ENCODE peak calls at places on chromosomes 6 and 20, in six cellular contexts. R, A, P, E, C and X are unnamed samples.

GRCh38 chr6:169794317-169795055 is 43.1 kb downstream of the ERMARD start:
- DNase-seq in A (no peak), P (no peak), R (no peak), C (no peak), E (no peak), X (no peak)

GRCh38 chr6:81215092-81215432 is 537.4 kb downstream of the TENT5A start:
- DNase-seq in A (no peak), C (no peak), E (no peak), R (no peak), P (no peak), X (no peak)

GRCh38 chr6:15310680-15311079 is 64.8 kb downstream of the JARID2 start:
- DNase-seq in P (no peak), R (no peak), C (no peak), E (peak), A (no peak), X (no peak)

GRCh38 chr6:42099340-42100028 is 42.9 kb downstream of the C6orf132 start:
- DNase-seq in P (no peak), E (peak), C (peak), A (peak), R (no peak), X (no peak)

GRCh38 chr6:73362869-73363536 is 545 bp downstream of the KHDC3L start:
- DNase-seq in E (no peak), C (no peak), R (no peak), P (no peak), A (no peak), X (no peak)

GRCh38 chr6:111663692-111664564 is 58.2 kb upstream of the TRAF3IP2 start:
- DNase-seq in A (peak), C (peak), E (peak), R (no peak), P (no peak), X (no peak)

GRCh38 chr6:37019065-37019450 is 13.6 kb downstream of the FGD2 start:
- DNase-seq in C (no peak), E (no peak), A (no peak), R (no peak), P (peak), X (no peak)

GRCh38 chr20:9609892-9610502 is 95.6 kb downstream of the LAMP5 start:
- DNase-seq in P (peak), E (peak), C (peak), R (peak), A (peak), X (peak)

GRCh38 chr6:95576621-95577316 is 566 bp upstream of the MANEA start:
- DNase-seq in C (no peak), R (no peak), P (peak), A (peak), E (peak), X (no peak)

GRCh38 chr6:74733830-74734591 is 471.8 kb downstream of the COL12A1 start:
- DNase-seq in E (peak), P (no peak), C (no peak), R (no peak), A (no peak), X (no peak)

GRCh38 chr6:108591040-108591816 is 30.5 kb downstream of the FOXO3 start:
- DNase-seq in R (no peak), C (no peak), E (no peak), A (no peak), P (no peak), X (no peak)

GRCh38 chr20:33653218-33653899 is 8.8 kb upstream of the C20orf144 start:
- DNase-seq in R (no peak), A (peak), C (peak), P (peak), E (peak), X (peak)

GRCh38 chr6:31132806-31133205 is 6.1 kb downstream of the PSORS1C2 start:
- DNase-seq in P (no peak), R (no peak), A (no peak), E (no peak), C (no peak), X (no peak)

GRCh38 chr6:1610497-1611321 is 994 bp downstream of the FOXC1 start:
- DNase-seq in P (no peak), C (no peak), A (no peak), E (peak), R (no peak), X (no peak)

GRCh38 chr6:151075527-151075926 is 164.2 kb upstream of the AKAP12 start:
- DNase-seq in E (peak), C (no peak), R (no peak), P (no peak), A (no peak), X (no peak)

GRCh38 chr6:73556796-73557195 is 36.0 kb upstream of the EEF1A1 start:
- DNase-seq in R (no peak), P (no peak), E (no peak), C (no peak), A (no peak), X (no peak)

GRCh38 chr20:64041040-64041780 is 5.2 kb downstream of the C20orf204 start:
- DNase-seq in E (peak), C (no peak), P (no peak), R (no peak), A (no peak), X (no peak)

GRCh38 chr6:11992086-11992485 is 20.0 kb upstream of the HIVEP1 start:
- DNase-seq in P (no peak), C (no peak), R (no peak), E (no peak), A (no peak), X (no peak)

GRCh38 chr6:124994648-124995047 is 32.4 kb downstream of the RNF217 start:
- DNase-seq in P (no peak), E (no peak), A (no peak), C (no peak), R (no peak), X (no peak)

GRCh38 chr6:35485402-35485877 is 11.4 kb downstream of the TEAD3 start:
- DNase-seq in E (peak), A (no peak), P (no peak), C (no peak), R (no peak), X (no peak)
- TF ChIP-seq CTCF in E (no peak), A (no peak), P (no peak), C (no peak), R (no peak), X (no peak)

GRCh38 chr20:57198359-57199072 is 67.9 kb downstream of the BMP7 start:
- DNase-seq in C (no peak), A (peak), P (peak), E (peak), R (no peak), X (no peak)
- TF ChIP-seq CTCF in C (no peak), A (no peak), P (no peak), E (no peak), R (no peak), X (no peak)

DNA sequence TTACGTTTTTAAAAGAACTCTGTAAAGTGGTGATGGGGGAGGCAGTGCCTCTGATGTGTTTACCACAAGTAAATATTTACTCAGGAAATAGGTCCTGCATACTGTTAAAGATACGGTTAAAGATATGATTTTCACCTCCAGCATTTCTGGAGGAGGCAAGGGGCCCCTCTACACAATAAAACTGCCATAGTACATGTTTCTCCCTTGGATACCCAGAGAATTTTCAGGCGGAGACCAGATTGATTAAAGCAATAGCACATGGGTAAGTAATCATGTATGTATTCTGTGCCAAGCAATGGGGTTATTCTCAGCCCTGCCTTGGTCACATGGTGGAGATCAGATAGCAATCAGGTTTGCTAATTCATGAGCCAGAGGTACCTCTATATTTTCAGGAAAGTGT is 9.6 kb downstream of the RIPOR2 start:
- DNase-seq in A (no peak), P (no peak), C (no peak), R (no peak), E (no peak), X (no peak)
- TF ChIP-seq CTCF in A (no peak), P (no peak), C (no peak), R (no peak), E (no peak), X (no peak)

DNA sequence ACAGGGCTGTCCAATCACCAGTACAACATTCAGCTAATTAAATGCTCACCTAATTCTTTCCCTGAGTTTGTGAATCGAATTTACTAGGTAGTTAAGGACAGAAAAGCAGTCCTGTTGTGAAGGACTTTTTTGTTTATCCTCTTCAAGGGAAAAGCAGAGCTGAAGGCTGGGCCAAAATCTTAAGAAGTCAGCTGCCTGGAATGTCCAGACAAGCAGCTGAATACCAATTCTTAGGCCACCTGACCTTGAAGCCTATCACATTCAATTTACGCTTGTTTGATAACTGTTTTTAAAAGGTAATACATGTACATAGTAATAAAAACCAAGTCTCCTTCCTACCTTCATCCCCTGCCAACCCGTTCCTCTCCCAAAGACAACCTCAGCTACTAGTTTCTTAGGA is 56.4 kb downstream of the UQCC1 start:
- DNase-seq in E (peak), R (no peak), C (no peak), A (no peak), P (no peak), X (no peak)
- TF ChIP-seq CTCF in E (no peak), R (no peak), C (no peak), A (no peak), P (no peak), X (no peak)

GRCh38 chr20:24872291-24873014 is 76.6 kb upstream of the CST7 start:
- DNase-seq in C (no peak), R (no peak), A (no peak), E (no peak), P (no peak), X (no peak)
- TF ChIP-seq CTCF in C (no peak), R (no peak), A (no peak), E (no peak), P (no peak), X (no peak)

GRCh38 chr6:137165375-137166246 is 7.8 kb downstream of the IL22RA2 start:
- DNase-seq in R (no peak), C (no peak), A (no peak), P (peak), E (peak), X (no peak)
- TF ChIP-seq CTCF in R (peak), C (no peak), A (no peak), P (peak), E (peak), X (no peak)

GRCh38 chr6:45900808-45901752 is 114.6 kb downstream of the CLIC5 start:
- DNase-seq in E (peak), A (peak), P (no peak), C (no peak), R (peak), X (peak)

GRCh38 chr6:45898941-45899682 is 116.5 kb downstream of the CLIC5 start:
- DNase-seq in E (peak), A (no peak), C (no peak), P (no peak), R (no peak), X (no peak)

GRCh38 chr6:45896783-45897441 is 118.7 kb downstream of the CLIC5 start:
- DNase-seq in P (no peak), E (peak), C (no peak), A (peak), R (peak), X (peak)

GRCh38 chr6:45901777-45902650 is 113.6 kb downstream of the CLIC5 start:
- DNase-seq in E (no peak), R (no peak), A (no peak), C (no peak), P (no peak), X (no peak)

GRCh38 chr6:45899683-45899946 is 116.0 kb downstream of the CLIC5 start:
- DNase-seq in R (no peak), C (no peak), E (no peak), P (no peak), A (no peak), X (no peak)
- TF ChIP-seq CTCF in R (no peak), C (no peak), E (no peak), P (no peak), A (no peak), X (no peak)

DNA sequence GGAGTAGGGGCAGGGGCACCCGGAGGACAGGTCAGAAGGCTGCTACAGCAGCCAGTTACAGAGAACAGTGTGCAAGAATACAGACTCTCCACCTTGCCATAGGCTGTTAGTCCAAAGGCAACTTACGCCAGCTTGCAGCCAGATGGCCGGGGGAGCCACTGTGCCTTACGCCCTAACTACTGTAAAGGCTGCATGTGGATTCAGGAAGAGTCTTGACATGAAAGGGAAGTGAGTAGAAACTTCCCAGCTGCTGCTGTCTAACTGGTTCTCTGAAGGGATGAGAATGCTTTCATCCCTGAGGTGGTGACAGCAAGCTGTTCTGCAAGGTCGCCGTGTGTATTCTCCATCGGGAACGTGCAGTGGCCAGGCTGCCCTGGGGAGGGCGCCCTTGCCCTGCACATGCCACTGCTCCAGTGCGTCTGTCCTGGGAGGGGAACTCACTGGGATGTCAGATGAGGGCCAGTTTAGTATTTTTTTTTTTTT is 46.1 kb downstream of the LYRM4 start:
- DNase-seq in R (no peak), P (peak), C (peak), A (peak), E (peak), X (no peak)
- TF ChIP-seq CTCF in R (peak), P (peak), C (peak), A (peak), E (peak), X (peak)

DNA sequence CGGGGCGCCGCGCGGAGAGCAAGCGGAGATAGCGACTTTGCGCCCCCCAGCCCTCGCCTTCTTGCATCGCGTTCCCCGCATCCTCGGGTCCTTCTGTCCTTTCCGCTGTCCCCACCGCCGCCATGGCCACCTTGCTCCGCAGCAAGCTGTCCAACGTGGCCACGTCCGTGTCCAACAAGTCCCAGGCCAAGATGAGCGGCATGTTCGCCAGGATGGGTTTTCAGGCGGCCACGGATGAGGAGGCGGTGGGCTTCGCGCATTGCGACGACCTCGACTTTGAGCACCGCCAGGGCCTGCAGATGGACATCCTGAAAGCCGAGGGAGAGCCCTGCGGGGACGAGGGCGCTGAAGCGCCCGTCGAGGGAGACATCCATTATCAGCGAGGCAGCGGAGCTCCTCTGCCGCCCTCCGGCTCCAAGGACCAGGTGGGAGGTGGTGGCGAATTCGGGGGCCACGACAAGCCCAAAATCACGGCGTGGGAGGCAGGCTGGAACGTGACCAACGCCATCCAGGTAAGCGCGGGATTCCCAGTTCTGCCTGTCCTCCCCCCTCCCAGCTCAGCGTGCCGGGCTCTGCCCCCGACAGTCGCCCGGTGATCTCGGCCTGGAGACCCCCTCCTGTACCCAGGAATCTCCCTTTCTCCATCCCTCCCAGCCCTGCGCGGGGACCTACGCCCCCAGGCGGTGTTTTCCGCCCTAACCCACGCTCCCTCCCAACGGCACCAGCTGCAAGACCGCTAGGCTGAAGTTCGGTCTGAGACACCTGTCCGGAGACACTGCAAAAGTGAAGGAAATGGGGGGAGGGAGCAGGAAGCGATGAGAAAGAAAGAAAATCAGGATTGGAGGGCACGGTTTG is 544 bp downstream of the SLC32A1 start:
- DNase-seq in P (no peak), A (no peak), E (no peak), R (no peak), C (no peak), X (no peak)
- TF ChIP-seq CTCF in P (no peak), A (no peak), E (no peak), R (no peak), C (no peak), X (no peak)

GRCh38 chr6:70108230-70108629 is 194.7 kb downstream of the COL9A1 start:
- DNase-seq in E (peak), C (no peak), R (no peak), A (peak), P (peak), X (peak)
- TF ChIP-seq CTCF in E (peak), C (peak), R (peak), A (peak), P (peak), X (peak)